ENCODE peak calls at places on chromosome X, in nine cellular contexts. P is NCI-H1930; X is activated CD8-positive, alpha-beta memory T cell treated with anti-CD3 and anti-CD28 coated beads for 48 hours; Z is GM03348; T is NCI-H1105; L is psoas muscle; F is amygdala; H is Right ventricle myocardium inferior; S is fibroblast of the aortic adventitia. N is an unnamed sample.
A peak's percentile ranks its signal among the peaks of the same experiment; 100 is the strongest.

GRCh38 chrX:22314692-22315091 is 42.0 kb downstream of the CBLL2 start:
- DNase-seq in T (no peak), P (no peak), Z (no peak), S (peak; percentile 31), F (no peak), X (no peak), H (no peak), L (no peak), N (no peak)

GRCh38 chrX:131837325-131837724 is 185.8 kb upstream of the STK26 start:
- DNase-seq in S (no peak), Z (no peak), L (no peak), H (no peak), P (no peak), X (no peak), F (no peak), T (no peak), N (no peak)

GRCh38 chrX:154458954-154459829 is 1.1 kb downstream of the PLXNA3 start:
- DNase-seq in Z (peak; percentile 36), S (no peak), L (no peak), P (no peak), H (no peak), X (no peak), F (no peak), T (peak; percentile 63), N (peak; percentile 60)

GRCh38 chrX:18010251-18010650 is 149.2 kb upstream of the RAI2 start:
- DNase-seq in X (no peak), P (no peak), L (no peak), Z (no peak), T (no peak), S (no peak), H (no peak), F (no peak), N (no peak)

GRCh38 chrX:12548746-12549145 is 242.5 kb upstream of the PRPS2 start:
- DNase-seq in X (no peak), L (no peak), H (no peak), F (no peak), Z (peak; percentile 7), T (no peak), S (peak; percentile 28), P (no peak), N (peak; percentile 5)

GRCh38 chrX:134239016-134239415 is 2.0 kb downstream of the CCDC160 start:
- DNase-seq in H (no peak), X (no peak), L (no peak), P (no peak), T (no peak), F (no peak), S (no peak), Z (no peak), N (no peak)

GRCh38 chrX:105564536-105564935 is 257.8 kb upstream of the NRK start:
- DNase-seq in L (no peak), X (no peak), F (no peak), H (no peak), S (peak; percentile 70), P (no peak), T (no peak), Z (no peak), N (peak; percentile 82)

GRCh38 chrX:116379854-116380253 is 56.6 kb upstream of the SLC6A14 start:
- DNase-seq in H (no peak), L (no peak), F (no peak), Z (peak; percentile 36), S (peak; percentile 89), T (no peak), P (no peak), X (no peak), N (no peak)

GRCh38 chrX:11100281-11101035 is 10.7 kb upstream of the HCCS start:
- DNase-seq in P (no peak), T (peak; percentile 5), S (peak; percentile 90), F (no peak), X (no peak), H (no peak), Z (peak; percentile 61), L (no peak), N (no peak)

GRCh38 chrX:107450823-107451509 is 1.5 kb downstream of the FRMPD3 start:
- DNase-seq in H (no peak), P (no peak), X (no peak), F (no peak), S (no peak), Z (peak; percentile 5), L (no peak), T (no peak), N (no peak)

GRCh38 chrX:39244146-39244545 is 442.9 kb downstream of the MID1IP1 start:
- DNase-seq in H (no peak), Z (no peak), L (no peak), F (no peak), X (no peak), P (no peak), S (no peak), T (no peak), N (no peak)

GRCh38 chrX:9682456-9682855 is 83.2 kb downstream of the GPR143 start:
- DNase-seq in Z (peak; percentile 35), F (no peak), H (no peak), T (no peak), S (peak; percentile 42), L (no peak), X (no peak), P (no peak), N (no peak)

GRCh38 chrX:114650351-114650750 is 66.5 kb downstream of the HTR2C start:
- DNase-seq in S (no peak), P (no peak), Z (peak; percentile 1), H (no peak), F (no peak), T (no peak), X (no peak), L (no peak), N (no peak)

N was measured in SW480.